ENCODE peak calls at places on chromosome 9, in ten cellular contexts. One of them, this sample, is unnamed.

GRCh38 chr9:8783999-8784398 is 984.4 kb upstream of the DMAC1 start:
- DNase-seq in COR-L47: no peak
- DNase-seq in stimulated activated CD4-positive, alpha-beta T cell treated with anti-CD3 and anti-CD28 coated beads, TNF-alpha, amount 100 ng/mL, for 4 hours: no peak
- DNase-seq in NCI-H460: no peak
- DNase-seq in NCI-H82: no peak
- DNase-seq in GM13976: no peak
- DNase-seq in RPMI7951: no peak
- DNase-seq in iris pigment epithelial cell: no peak
- DNase-seq in NCI-H2081: no peak
- DNase-seq in lower leg skin: no peak
- DNase-seq in this sample: peak

GRCh38 chr9:125189011-125189360 is 617 bp downstream of the PPP6C start:
- DNase-seq in COR-L47: no peak
- DNase-seq in stimulated activated CD4-positive, alpha-beta T cell treated with anti-CD3 and anti-CD28 coated beads, TNF-alpha, amount 100 ng/mL, for 4 hours: no peak
- DNase-seq in NCI-H460: no peak
- DNase-seq in NCI-H82: peak
- DNase-seq in GM13976: no peak
- DNase-seq in RPMI7951: no peak
- DNase-seq in iris pigment epithelial cell: no peak
- DNase-seq in NCI-H2081: no peak
- DNase-seq in lower leg skin: peak
- DNase-seq in this sample: no peak

GRCh38 chr9:114274217-114274616 is 48.7 kb upstream of the ORM1 start:
- DNase-seq in COR-L47: no peak
- DNase-seq in stimulated activated CD4-positive, alpha-beta T cell treated with anti-CD3 and anti-CD28 coated beads, TNF-alpha, amount 100 ng/mL, for 4 hours: no peak
- DNase-seq in NCI-H460: no peak
- DNase-seq in NCI-H82: no peak
- DNase-seq in GM13976: no peak
- DNase-seq in RPMI7951: no peak
- DNase-seq in iris pigment epithelial cell: no peak
- DNase-seq in NCI-H2081: no peak
- DNase-seq in lower leg skin: peak
- DNase-seq in this sample: no peak

GRCh38 chr9:128495804-128496417 is 8.6 kb upstream of the GLE1 start:
- DNase-seq in COR-L47: no peak
- DNase-seq in stimulated activated CD4-positive, alpha-beta T cell treated with anti-CD3 and anti-CD28 coated beads, TNF-alpha, amount 100 ng/mL, for 4 hours: no peak
- DNase-seq in NCI-H460: no peak
- DNase-seq in NCI-H82: peak
- DNase-seq in GM13976: no peak
- DNase-seq in RPMI7951: no peak
- DNase-seq in iris pigment epithelial cell: no peak
- DNase-seq in NCI-H2081: no peak
- DNase-seq in lower leg skin: no peak
- DNase-seq in this sample: no peak

GRCh38 chr9:93125331-93125894 is 8.6 kb downstream of the NINJ1 start:
- DNase-seq in COR-L47: no peak
- DNase-seq in stimulated activated CD4-positive, alpha-beta T cell treated with anti-CD3 and anti-CD28 coated beads, TNF-alpha, amount 100 ng/mL, for 4 hours: no peak
- DNase-seq in NCI-H460: no peak
- DNase-seq in NCI-H82: no peak
- DNase-seq in GM13976: no peak
- DNase-seq in RPMI7951: no peak
- DNase-seq in iris pigment epithelial cell: no peak
- DNase-seq in NCI-H2081: no peak
- DNase-seq in lower leg skin: peak
- DNase-seq in this sample: no peak

GRCh38 chr9:124621371-124622328 is 114.5 kb upstream of the NR5A1 start:
- DNase-seq in COR-L47: no peak
- DNase-seq in stimulated activated CD4-positive, alpha-beta T cell treated with anti-CD3 and anti-CD28 coated beads, TNF-alpha, amount 100 ng/mL, for 4 hours: no peak
- DNase-seq in NCI-H460: no peak
- DNase-seq in NCI-H82: no peak
- DNase-seq in GM13976: no peak
- DNase-seq in RPMI7951: peak
- DNase-seq in iris pigment epithelial cell: peak
- DNase-seq in NCI-H2081: no peak
- DNase-seq in lower leg skin: no peak
- DNase-seq in this sample: peak

GRCh38 chr9:121322037-121322736 is 47.9 kb downstream of the STOM start:
- DNase-seq in COR-L47: no peak
- DNase-seq in stimulated activated CD4-positive, alpha-beta T cell treated with anti-CD3 and anti-CD28 coated beads, TNF-alpha, amount 100 ng/mL, for 4 hours: no peak
- DNase-seq in NCI-H460: peak
- DNase-seq in NCI-H82: no peak
- DNase-seq in GM13976: no peak
- DNase-seq in RPMI7951: peak
- DNase-seq in iris pigment epithelial cell: peak
- DNase-seq in NCI-H2081: no peak
- DNase-seq in lower leg skin: no peak
- DNase-seq in this sample: peak

GRCh38 chr9:113879906-113880305 is 3.8 kb downstream of the ZNF618 start:
- DNase-seq in COR-L47: no peak
- DNase-seq in stimulated activated CD4-positive, alpha-beta T cell treated with anti-CD3 and anti-CD28 coated beads, TNF-alpha, amount 100 ng/mL, for 4 hours: no peak
- DNase-seq in NCI-H460: no peak
- DNase-seq in NCI-H82: no peak
- DNase-seq in GM13976: no peak
- DNase-seq in RPMI7951: no peak
- DNase-seq in iris pigment epithelial cell: peak
- DNase-seq in NCI-H2081: no peak
- DNase-seq in lower leg skin: no peak
- DNase-seq in this sample: no peak

GRCh38 chr9:87250205-87250604 is 247.5 kb upstream of the DAPK1 start:
- DNase-seq in COR-L47: no peak
- DNase-seq in stimulated activated CD4-positive, alpha-beta T cell treated with anti-CD3 and anti-CD28 coated beads, TNF-alpha, amount 100 ng/mL, for 4 hours: no peak
- DNase-seq in NCI-H460: no peak
- DNase-seq in NCI-H82: no peak
- DNase-seq in GM13976: no peak
- DNase-seq in RPMI7951: no peak
- DNase-seq in iris pigment epithelial cell: no peak
- DNase-seq in NCI-H2081: no peak
- DNase-seq in lower leg skin: no peak
- DNase-seq in this sample: peak

GRCh38 chr9:36141288-36141687 is 4.8 kb downstream of the GLIPR2 start:
- DNase-seq in COR-L47: no peak
- DNase-seq in stimulated activated CD4-positive, alpha-beta T cell treated with anti-CD3 and anti-CD28 coated beads, TNF-alpha, amount 100 ng/mL, for 4 hours: no peak
- DNase-seq in NCI-H460: no peak
- DNase-seq in NCI-H82: no peak
- DNase-seq in GM13976: no peak
- DNase-seq in RPMI7951: peak
- DNase-seq in iris pigment epithelial cell: no peak
- DNase-seq in NCI-H2081: no peak
- DNase-seq in lower leg skin: no peak
- DNase-seq in this sample: peak

GRCh38 chr9:14731294-14731981 is 8.9 kb upstream of the CER1 start:
- DNase-seq in COR-L47: no peak
- DNase-seq in stimulated activated CD4-positive, alpha-beta T cell treated with anti-CD3 and anti-CD28 coated beads, TNF-alpha, amount 100 ng/mL, for 4 hours: no peak
- DNase-seq in NCI-H460: no peak
- DNase-seq in NCI-H82: no peak
- DNase-seq in GM13976: no peak
- DNase-seq in RPMI7951: no peak
- DNase-seq in iris pigment epithelial cell: no peak
- DNase-seq in NCI-H2081: no peak
- DNase-seq in lower leg skin: no peak
- DNase-seq in this sample: no peak

This sample was measured in renal cortical epithelial cell.